ENCODE peak calls at places on chromosomes 7 and 10, in nine cellular contexts. H is glutamatergic neuron, U is neuronal stem cell, Y is GM12892, P is cardiac muscle cell, X is SW 1271, T is non-pigmented ciliary epithelial cell, D is T-helper 2 cell, A is H7. W is an unnamed sample.

GRCh38 chr7:50852901-50853300 is 70.2 kb upstream of the GRB10 start:
- DNase-seq in H (no peak), U (no peak), Y (no peak), P (no peak), X (no peak), T (no peak), D (no peak), A (no peak), W (no peak)

GRCh38 chr7:80218723-80219122 is 84.1 kb downstream of the GNAI1 start:
- DNase-seq in H (no peak), U (no peak), Y (no peak), P (peak; percentile 37), X (peak; percentile 26), T (peak; percentile 53), D (peak; percentile 39), A (no peak), W (no peak)

GRCh38 chr7:159193543-159193942 is 48.9 kb upstream of the VIPR2 start:
- DNase-seq in H (no peak), U (no peak), Y (no peak), P (no peak), X (no peak), T (no peak), D (no peak), A (no peak), W (no peak)

GRCh38 chr7:16431646-16432424 is 10.5 kb upstream of the CRPPA start:
- DNase-seq in H (no peak), U (no peak), Y (no peak), P (peak; percentile 30), X (peak; percentile 58), T (no peak), D (peak; percentile 13), A (peak; percentile 33), W (no peak)

GRCh38 chr10:91511549-91512330 is 101.6 kb downstream of the HECTD2 start:
- DNase-seq in H (no peak), U (no peak), Y (no peak), P (peak; percentile 68), X (no peak), T (peak; percentile 85), D (peak; percentile 74), A (no peak), W (no peak)

GRCh38 chr7:138878064-138878463 is 80.1 kb upstream of the ATP6V0A4 start:
- DNase-seq in H (no peak), U (no peak), Y (no peak), P (no peak), X (no peak), T (no peak), D (no peak), A (no peak), W (no peak)

GRCh38 chr10:100043344-100043743 is 33.6 kb upstream of the DNMBP start:
- DNase-seq in H (no peak), U (no peak), Y (no peak), P (no peak), X (peak; percentile 32), T (no peak), D (peak; percentile 35), A (no peak), W (no peak)

GRCh38 chr7:84975586-84976185 is 211.2 kb downstream of the SEMA3D start:
- DNase-seq in H (no peak), U (no peak), Y (no peak), P (peak; percentile 50), X (no peak), T (no peak), D (no peak), A (no peak), W (no peak)

GRCh38 chr7:33986951-33987948 is 81.9 kb downstream of the BMPER start:
- DNase-seq in H (no peak), U (no peak), Y (no peak), P (peak; percentile 96), X (peak; percentile 99), T (peak; percentile 99), D (no peak), A (no peak), W (no peak)

GRCh38 chr7:84139986-84140729 is 54.4 kb downstream of the SEMA3A start:
- DNase-seq in H (no peak), U (no peak), Y (no peak), P (no peak), X (no peak), T (no peak), D (no peak), A (no peak), W (no peak)

GRCh38 chr7:116407165-116407564 is 92.4 kb upstream of the CAV2 start:
- DNase-seq in H (no peak), U (no peak), Y (no peak), P (no peak), X (no peak), T (no peak), D (no peak), A (no peak), W (no peak)

GRCh38 chr7:105838273-105839141 is 37.9 kb downstream of the ATXN7L1 start:
- DNase-seq in H (no peak), U (no peak), Y (no peak), P (peak; percentile 37), X (no peak), T (peak; percentile 23), D (no peak), A (peak; percentile 33), W (no peak)

GRCh38 chr10:7314068-7314646 is 96.7 kb downstream of the SFMBT2 start:
- DNase-seq in H (no peak), U (no peak), Y (no peak), P (no peak), X (no peak), T (no peak), D (no peak), A (no peak), W (no peak)

GRCh38 chr7:151631968-151632749 is 112.5 kb upstream of the RHEB start:
- DNase-seq in H (peak; percentile 87), U (peak; percentile 68), Y (peak; percentile 64), P (peak; percentile 89), X (peak; percentile 76), T (no peak), D (peak; percentile 92), A (peak; percentile 95), W (peak; percentile 83)

GRCh38 chr7:79930604-79931003 is 204.0 kb upstream of the GNAI1 start:
- DNase-seq in H (no peak), U (no peak), Y (no peak), P (no peak), X (no peak), T (no peak), D (no peak), A (no peak), W (no peak)

GRCh38 chr7:91566333-91566732 is 302.1 kb downstream of the FZD1 start:
- DNase-seq in H (peak; percentile 31), U (no peak), Y (no peak), P (no peak), X (no peak), T (no peak), D (no peak), A (no peak), W (no peak)

GRCh38 chr7:90821961-90822620 is 226.0 kb downstream of the CDK14 start:
- DNase-seq in H (no peak), U (no peak), Y (no peak), P (no peak), X (no peak), T (no peak), D (no peak), A (no peak), W (no peak)

GRCh38 chr10:102815790-102816549 is 21.2 kb downstream of the CYP17A1 start:
- DNase-seq in H (no peak), U (no peak), Y (no peak), P (peak; percentile 94), X (no peak), T (peak; percentile 68), D (no peak), A (no peak), W (no peak)

GRCh38 chr7:105799006-105799405 is 77.4 kb downstream of the ATXN7L1 start:
- DNase-seq in H (no peak), U (peak; percentile 40), Y (no peak), P (no peak), X (no peak), T (no peak), D (no peak), A (peak; percentile 59), W (no peak)

GRCh38 chr10:43407576-43408330 is 1.2 kb downstream of the HNRNPF start:
- DNase-seq in H (peak; percentile 77), U (peak; percentile 63), Y (peak; percentile 73), P (peak; percentile 95), X (peak; percentile 77), T (peak; percentile 50), D (peak; percentile 94), A (peak; percentile 89), W (peak; percentile 76)

GRCh38 chr10:70834448-70835151 is 18.9 kb downstream of the SGPL1 start:
- DNase-seq in H (no peak), U (no peak), Y (no peak), P (no peak), X (no peak), T (no peak), D (no peak), A (no peak), W (no peak)

GRCh38 chr7:149458235-149458634 is 2.6 kb downstream of the ZNF777 start:
- DNase-seq in H (no peak), U (peak; percentile 6), Y (no peak), P (no peak), X (no peak), T (no peak), D (no peak), A (no peak), W (no peak)

GRCh38 chr7:100407285-100408180 is 21.0 kb downstream of the ZCWPW1 start:
- DNase-seq in H (no peak), U (peak; percentile 56), Y (no peak), P (peak; percentile 84), X (peak; percentile 40), T (peak; percentile 59), D (peak; percentile 70), A (peak; percentile 64), W (no peak)

GRCh38 chr7:36005286-36005685 is 147.8 kb upstream of the EEPD1 start:
- DNase-seq in H (no peak), U (no peak), Y (no peak), P (no peak), X (no peak), T (no peak), D (no peak), A (no peak), W (no peak)

GRCh38 chr10:44787480-44788075 is 123.6 kb upstream of the TMEM72 start:
- DNase-seq in H (no peak), U (no peak), Y (no peak), P (no peak), X (no peak), T (no peak), D (no peak), A (no peak), W (no peak)

GRCh38 chr10:121813211-121813812 is 114.5 kb downstream of the ATE1 start:
- DNase-seq in H (no peak), U (no peak), Y (no peak), P (peak; percentile 34), X (no peak), T (no peak), D (no peak), A (no peak), W (no peak)

GRCh38 chr7:156554488-156554887 is 86.1 kb upstream of the RNF32 start:
- DNase-seq in H (no peak), U (no peak), Y (no peak), P (no peak), X (no peak), T (no peak), D (no peak), A (no peak), W (no peak)

GRCh38 chr7:130632111-130632510 is 36.4 kb downstream of the COPG2 start:
- DNase-seq in H (no peak), U (no peak), Y (no peak), P (peak; percentile 35), X (peak; percentile 27), T (peak; percentile 26), D (no peak), A (no peak), W (no peak)

GRCh38 chr10:37263304-37263703 is 137.9 kb downstream of the ANKRD30A start:
- DNase-seq in H (no peak), U (no peak), Y (no peak), P (no peak), X (peak; percentile 2), T (no peak), D (no peak), A (no peak), W (no peak)

GRCh38 chr7:81150951-81151361 is 232.1 kb upstream of the SEMA3C start:
- DNase-seq in H (no peak), U (no peak), Y (no peak), P (no peak), X (no peak), T (no peak), D (no peak), A (no peak), W (no peak)

GRCh38 chr10:93386496-93387369 is 95.4 kb downstream of the MYOF start:
- DNase-seq in H (peak; percentile 22), U (no peak), Y (no peak), P (peak; percentile 39), X (no peak), T (no peak), D (peak; percentile 70), A (no peak), W (no peak)

W was measured in effector memory CD4-positive, alpha-beta T cell.